ENCODE peak calls at places on chromosome 19, in eight cellular contexts. Z is endodermal cell; I is esophagus muscularis mucosa; E is aorta; A is heart right ventricle; Y is naive thymus-derived CD4-positive, alpha-beta T cell; V is GM23248; X is psoas muscle. T is an unnamed sample. For H3K36me3, the result is how much of the 10 kb centered on the place peaks cover.

GRCh38 chr19:16367269-16367683 is 42.6 kb downstream of the KLF2 start:
- DNase-seq in Z (no peak), I (no peak), E (peak), A (no peak), Y (peak), V (no peak), X (peak), T (no peak)

GRCh38 chr19:56150358-56150757 is 9.3 kb downstream of the ZNF444 start:
- DNase-seq in Z (no peak), I (no peak), E (no peak), A (no peak), Y (no peak), V (no peak), X (no peak), T (no peak)

GRCh38 chr19:1250374-1251232 is 2.2 kb downstream of the MIDN start:
- DNase-seq in Z (peak), I (no peak), E (no peak), A (no peak), Y (peak), V (peak), X (peak), T (peak)

GRCh38 chr19:29650988-29651387 is 14.3 kb upstream of the PLEKHF1 start:
- DNase-seq in Z (no peak), I (no peak), E (no peak), A (no peak), Y (no peak), V (no peak), X (no peak), T (no peak)

GRCh38 chr19:49398001-49398615 is 10.1 kb downstream of the KASH5 start:
- DNase-seq in Z (no peak), I (no peak), E (no peak), A (no peak), Y (no peak), V (no peak), X (no peak), T (no peak)

GRCh38 chr19:7418575-7418974 is 69.8 kb downstream of the ARHGEF18 start:
- DNase-seq in Z (no peak), I (no peak), E (no peak), A (no peak), Y (no peak), V (no peak), X (no peak), T (no peak)

GRCh38 chr19:21566073-21566472 is 60.7 kb downstream of the ZNF429 start:
- DNase-seq in Z (no peak), I (no peak), E (no peak), A (no peak), Y (no peak), V (peak), X (no peak), T (no peak)

GRCh38 chr19:6464070-6464873 is at the start of gene CRB3:
- DNase-seq in Z (peak), I (no peak), E (no peak), A (no peak), Y (peak), V (no peak), X (no peak), T (peak)

GRCh38 chr19:13043285-13043684 is 48.0 kb downstream of the NFIX start:
- DNase-seq in Z (no peak), I (no peak), E (no peak), A (no peak), Y (no peak), V (no peak), X (peak), T (no peak)

GRCh38 chr19:13978721-13979191 is 26.4 kb downstream of the DCAF15 start:
- DNase-seq in Z (no peak), I (no peak), E (peak), A (no peak), Y (no peak), V (peak), X (no peak), T (peak)

GRCh38 chr19:55156202-55157063 is 1.1 kb downstream of the TNNI3 start:
- DNase-seq in Z (peak), I (no peak), E (no peak), A (peak), Y (no peak), V (peak), X (peak), T (peak)

GRCh38 chr19:7515091-7515470 is 822 bp upstream of the ZNF358 start:
- DNase-seq in Z (no peak), I (no peak), E (peak), A (no peak), Y (no peak), V (no peak), X (no peak), T (no peak)

GRCh38 chr19:36528921-36529518 is 949 bp upstream of the ZNF260 start:
- DNase-seq in Z (peak), I (no peak), E (no peak), A (no peak), Y (no peak), V (peak), X (no peak), T (no peak)

GRCh38 chr19:49020931-49021895 is 2.9 kb downstream of the CGB3 start:
- DNase-seq in Z (no peak), I (no peak), E (no peak), A (no peak), Y (no peak), V (peak), X (no peak), T (no peak)

DNA sequence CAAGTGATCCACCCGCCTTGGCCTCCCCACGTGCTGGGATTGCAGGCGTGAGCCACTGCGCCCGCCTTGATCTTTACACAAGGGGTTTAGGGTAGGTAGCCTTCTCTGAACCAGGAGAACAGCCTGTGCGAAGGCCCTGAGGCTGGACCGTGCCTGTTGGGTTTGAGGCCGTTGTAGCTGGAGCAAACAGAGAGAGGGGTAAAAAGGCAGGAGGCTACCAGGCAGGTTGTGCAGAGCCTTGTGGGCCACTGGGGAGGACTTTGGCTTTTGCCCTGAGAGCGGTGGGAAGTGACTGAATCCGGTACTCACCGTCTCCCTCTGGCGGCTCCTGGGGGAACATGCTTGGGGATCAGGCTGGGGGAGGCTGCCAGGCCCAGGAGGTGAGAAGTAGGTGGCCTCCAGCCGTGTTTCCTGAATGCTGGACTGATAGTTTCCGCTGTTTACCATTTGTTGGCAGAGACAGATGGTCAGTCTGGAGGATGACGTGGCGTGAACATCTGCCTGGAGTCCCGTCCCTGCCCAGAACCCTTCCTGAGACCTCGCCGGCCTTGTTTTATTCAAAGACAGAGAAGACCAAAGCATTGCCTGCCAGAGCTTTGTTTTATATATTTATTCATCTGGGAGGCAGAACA is 24.6 kb downstream of the SPC24 start:
- DNase-seq in Z (peak), I (peak), E (peak), A (peak), Y (peak), V (peak), X (peak), T (peak)
- H3K36me3 ChIP-seq in Z (half or more), I (under half), E (under half), A (under half), Y (under half), V (under half), X (under half), T (under half)

DNA sequence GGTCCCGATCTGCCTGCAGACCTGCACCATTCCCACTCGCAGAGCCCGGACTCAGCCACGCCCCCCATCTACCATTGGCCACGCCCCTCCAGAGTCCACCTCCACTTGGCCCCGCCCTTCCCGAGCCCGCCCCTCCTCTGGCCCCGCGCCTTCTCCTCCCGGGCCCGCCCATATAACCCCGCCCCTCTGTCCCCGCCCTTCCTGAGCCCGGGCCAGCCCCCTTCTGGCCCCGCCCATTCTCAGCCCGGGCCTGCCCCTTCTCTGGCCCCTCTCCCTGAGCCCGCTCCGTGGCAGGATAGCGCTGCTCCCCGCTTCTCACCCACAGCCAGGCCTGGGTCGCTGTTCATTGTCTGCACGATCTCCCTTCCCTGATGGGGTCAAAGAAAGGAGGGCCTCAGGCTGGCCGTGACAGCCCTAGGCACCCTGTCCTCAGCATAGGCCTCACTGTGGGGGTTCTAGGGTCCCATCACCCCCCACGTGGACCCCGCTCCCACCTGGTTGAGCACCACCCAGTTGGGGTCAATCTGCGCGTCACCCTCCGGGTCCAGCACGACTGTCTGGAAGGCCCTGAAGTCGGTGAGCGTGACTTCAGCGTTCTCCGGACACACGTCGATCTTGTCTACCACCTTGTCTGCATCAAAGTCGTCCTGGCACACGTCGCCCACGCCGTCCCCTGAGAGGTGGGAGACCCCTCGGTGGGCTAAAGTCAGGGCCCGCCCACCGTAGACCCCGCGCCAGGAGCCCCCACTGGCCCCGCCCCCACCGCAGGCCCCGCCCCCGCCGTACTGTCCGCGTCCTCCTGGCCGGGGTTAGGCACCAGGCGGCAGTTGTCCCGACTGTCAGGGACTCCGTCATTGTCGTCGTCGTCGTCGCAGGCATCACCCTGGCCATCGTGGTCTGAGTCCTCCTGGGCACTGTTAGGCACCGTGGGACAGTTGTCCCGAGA is 5.7 kb downstream of the COMP start:
- DNase-seq in Z (peak), I (no peak), E (peak), A (peak), Y (peak), V (peak), X (peak), T (peak)
- H3K4me3 ChIP-seq in Z (no peak), I (peak), E (no peak), A (no peak), Y (no peak), V (no peak), X (peak), T (no peak)

GRCh38 chr19:10680545-10681135 is 20.6 kb upstream of the QTRT1 start:
- DNase-seq in Z (no peak), I (no peak), E (no peak), A (no peak), Y (no peak), V (no peak), X (no peak), T (no peak)

GRCh38 chr19:10678813-10679212 is 22.4 kb upstream of the QTRT1 start:
- DNase-seq in Z (no peak), I (no peak), E (no peak), A (no peak), Y (no peak), V (no peak), X (no peak), T (no peak)

GRCh38 chr19:10679743-10680142 is 21.5 kb upstream of the QTRT1 start:
- DNase-seq in Z (no peak), I (no peak), E (no peak), A (no peak), Y (no peak), V (no peak), X (no peak), T (no peak)

GRCh38 chr19:10681658-10682057 is 19.6 kb upstream of the QTRT1 start:
- DNase-seq in Z (no peak), I (no peak), E (no peak), A (no peak), Y (no peak), V (no peak), X (no peak), T (no peak)

GRCh38 chr19:10677796-10678195 is 23.4 kb upstream of the QTRT1 start:
- DNase-seq in Z (no peak), I (no peak), E (no peak), A (no peak), Y (no peak), V (no peak), X (no peak), T (no peak)
- H3K36me3 ChIP-seq in Z (half or more), I (half or more), E (under half), A (half or more), Y (half or more), V (half or more), X (half or more), T (under half)

GRCh38 chr19:2724148-2724557 is 3.0 kb upstream of the DIRAS1 start:
- DNase-seq in Z (no peak), I (no peak), E (no peak), A (no peak), Y (no peak), V (no peak), X (no peak), T (no peak)

GRCh38 chr19:2723345-2723715 is 2.2 kb upstream of the DIRAS1 start:
- DNase-seq in Z (no peak), I (no peak), E (no peak), A (no peak), Y (no peak), V (no peak), X (no peak), T (no peak)

GRCh38 chr19:2721570-2722540 is 683 bp upstream of the DIRAS1 start:
- DNase-seq in Z (no peak), I (no peak), E (no peak), A (no peak), Y (no peak), V (no peak), X (no peak), T (no peak)

GRCh38 chr19:2723747-2724146 is 2.6 kb upstream of the DIRAS1 start:
- DNase-seq in Z (no peak), I (no peak), E (no peak), A (no peak), Y (no peak), V (no peak), X (no peak), T (no peak)

DNA sequence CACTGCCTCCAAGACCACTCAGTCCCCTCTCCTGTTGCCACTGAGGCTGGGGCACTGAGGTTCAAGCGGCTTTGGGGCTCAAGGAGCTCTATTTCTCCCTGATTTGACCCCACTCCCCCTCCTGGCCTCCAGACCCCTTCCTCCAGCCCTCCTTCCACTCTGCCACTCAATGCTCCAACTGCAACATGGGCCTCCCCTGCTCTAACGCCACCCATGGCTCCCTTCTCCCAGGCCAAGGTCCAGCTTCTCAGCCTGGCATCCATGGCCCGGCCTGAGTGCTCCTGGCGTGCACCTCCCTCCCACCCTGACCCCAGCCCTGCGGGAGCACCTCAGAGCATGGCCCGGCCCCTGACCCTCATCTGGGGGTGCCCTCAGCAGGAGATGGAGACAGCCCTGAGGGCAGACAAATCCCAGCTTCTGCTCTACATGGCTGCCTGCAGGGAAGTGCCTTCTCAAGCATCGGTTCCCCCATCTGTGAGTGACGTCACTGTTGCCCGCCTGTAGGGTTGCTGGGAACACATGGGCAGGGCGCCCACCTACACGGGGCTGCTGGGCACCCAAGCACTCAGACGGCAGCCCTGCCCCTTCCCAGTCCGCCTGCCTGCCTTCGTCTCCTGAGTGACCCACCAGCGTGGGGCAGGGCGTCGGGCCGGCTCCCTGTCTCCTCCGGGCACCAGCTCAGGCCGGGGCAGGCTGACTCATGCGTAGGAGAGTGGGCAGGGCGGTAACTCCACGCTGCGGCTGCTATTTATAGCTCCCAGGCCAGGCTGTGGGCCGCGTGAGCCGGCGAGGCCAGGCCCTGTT is 1.6 kb upstream of the DIRAS1 start:
- DNase-seq in Z (no peak), I (no peak), E (peak), A (peak), Y (no peak), V (peak), X (peak), T (no peak)
- H3K4me3 ChIP-seq in Z (no peak), I (peak), E (no peak), A (no peak), Y (no peak), V (no peak), X (no peak), T (no peak)

DNA sequence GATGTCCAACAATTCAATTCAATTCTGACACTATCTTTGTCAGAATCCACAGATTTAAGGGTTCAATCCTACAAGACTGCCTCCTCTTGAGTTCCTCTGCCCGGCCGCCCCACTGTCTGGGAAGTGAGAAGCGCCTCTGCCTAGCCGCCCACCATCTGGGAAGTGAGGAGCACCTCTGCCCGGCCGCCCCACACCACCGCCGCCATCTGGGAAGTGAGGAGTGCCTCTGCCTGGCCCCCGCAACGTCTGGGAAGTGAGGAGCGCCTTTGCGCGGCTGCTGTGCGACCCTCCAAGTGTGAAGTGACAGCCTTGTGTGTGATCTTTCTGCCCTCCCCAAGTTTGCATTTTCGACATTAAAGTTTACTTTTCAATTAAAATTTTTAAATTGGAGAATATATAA is 6.0 kb downstream of the ZNF614 start:
- DNase-seq in Z (no peak), I (no peak), E (no peak), A (no peak), Y (no peak), V (no peak), X (peak), T (no peak)
- H3K36me3 ChIP-seq in Z (half or more), I (half or more), E (under half), A (half or more), Y (half or more), V (half or more), X (half or more), T (under half)

GRCh38 chr19:58439576-58440554 is at the start of gene ZNF132:
- DNase-seq in Z (peak), I (peak), E (peak), A (peak), Y (peak), V (peak), X (peak), T (no peak)

DNA sequence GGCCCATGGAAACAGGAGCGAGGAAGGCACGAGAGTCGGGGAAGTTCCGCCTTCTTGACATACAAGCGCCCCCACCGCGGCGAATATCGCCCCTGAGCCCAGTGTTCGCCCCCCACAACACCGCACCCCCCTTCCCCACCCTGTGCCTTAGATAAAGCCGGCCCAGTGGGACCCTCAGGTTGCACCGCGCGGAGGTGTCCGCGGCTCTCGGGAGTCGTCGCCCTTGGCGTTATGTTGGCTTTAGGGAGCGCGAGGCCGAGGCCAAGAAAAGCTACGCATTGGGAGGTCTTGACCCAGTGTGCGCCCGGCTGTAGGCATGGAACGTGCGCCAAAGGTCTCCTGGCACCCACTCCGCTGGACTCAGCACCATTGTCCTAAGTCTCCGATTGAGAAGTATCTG is 603 bp upstream of the ZNF132 start:
- DNase-seq in Z (no peak), I (no peak), E (no peak), A (no peak), Y (no peak), V (peak), X (no peak), T (no peak)
- H3K4me3 ChIP-seq in Z (peak), I (peak), E (peak), A (peak), Y (peak), V (peak), X (peak), T (no peak)

DNA sequence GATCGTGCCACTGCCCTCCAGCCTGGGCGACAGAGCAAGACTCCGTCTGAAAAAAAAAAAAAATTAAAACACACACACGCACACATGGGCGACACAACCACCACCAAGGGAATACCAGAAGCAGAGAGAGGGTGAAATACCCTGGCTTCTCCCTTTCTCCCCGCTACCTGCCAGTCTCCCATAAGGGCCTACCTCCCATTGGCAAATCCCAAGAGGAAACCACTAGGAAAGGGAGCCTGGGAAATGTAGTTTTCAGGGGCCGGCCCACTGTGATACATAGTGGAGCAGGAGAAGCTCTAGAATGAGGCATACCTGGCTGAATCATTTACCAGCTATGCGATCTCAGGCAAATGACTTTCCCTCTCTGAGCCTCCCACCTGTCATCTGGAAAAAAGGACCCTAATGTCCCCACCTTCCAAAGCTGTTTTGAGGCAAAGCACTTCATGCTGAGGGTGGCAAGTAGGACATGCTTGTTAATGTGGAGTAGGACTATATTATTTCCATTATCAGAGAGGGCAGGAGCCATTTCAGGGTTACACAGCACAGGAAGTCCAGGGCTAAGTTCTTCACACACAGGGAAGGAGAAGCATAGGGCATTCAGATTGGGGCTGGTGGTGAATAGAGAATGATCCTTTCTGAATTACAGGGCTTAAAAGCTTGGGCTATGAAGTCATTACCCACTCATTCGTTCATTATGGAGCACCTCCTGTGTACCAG is 14.3 kb upstream of the HNRNPUL1 start:
- DNase-seq in Z (peak), I (no peak), E (no peak), A (no peak), Y (no peak), V (no peak), X (no peak), T (peak)
- H3K36me3 ChIP-seq in Z (under half), I (half or more), E (under half), A (under half), Y (under half), V (half or more), X (under half), T (under half)